ENCODE peak calls at places on chromosomes 7 and 10, in ten cellular contexts. A is NCI-H510A treated with DMSO at 0.1 percent for 48 hours; T is midbrain; P is CD4-positive, alpha-beta T cell; N is OCI-M1; Z is SK-N-SH; H is foreskin melanocyte; L is Caki2; V is OCI-LY7; E is activated T-helper 9 cell treated with anti-CD3 and anti-CD28 coated beads, Interleukin-2, amount 50 U/mL, for 16 hours. R is an unnamed sample.

GRCh38 chr7:134701272-134701671 is 54.6 kb downstream of the BPGM start:
- DNase-seq in A (no peak), T (peak; percentile 22), P (peak; percentile 16), N (peak; percentile 40), Z (peak; percentile 48), H (no peak), L (no peak), V (peak; percentile 60), E (no peak), R (no peak)

GRCh38 chr10:42769653-42770052 is 12.9 kb upstream of the BMS1 start:
- DNase-seq in A (no peak), T (no peak), P (no peak), N (no peak), Z (peak; percentile 45), H (no peak), L (peak; percentile 60), V (no peak), E (no peak), R (peak; percentile 25)

GRCh38 chr10:120098242-120098930 is 205.9 kb downstream of the SEC23IP start:
- DNase-seq in A (no peak), T (no peak), P (no peak), N (no peak), Z (peak; percentile 39), H (no peak), L (peak; percentile 2), V (no peak), E (no peak), R (no peak)

GRCh38 chr7:110973566-110973965 is 117.4 kb upstream of the LRRN3 start:
- DNase-seq in A (no peak), T (no peak), P (no peak), N (no peak), Z (no peak), H (no peak), L (no peak), V (no peak), E (no peak), R (no peak)

GRCh38 chr10:17910144-17910789 is 41.5 kb upstream of the SLC39A12 start:
- DNase-seq in A (peak; percentile 39), T (peak; percentile 29), P (no peak), N (peak; percentile 70), Z (peak; percentile 38), H (peak; percentile 38), L (peak; percentile 16), V (peak; percentile 50), E (no peak), R (no peak)

GRCh38 chr10:91557540-91558231 is 75.2 kb downstream of the PPP1R3C start:
- DNase-seq in A (no peak), T (no peak), P (no peak), N (no peak), Z (no peak), H (no peak), L (no peak), V (no peak), E (no peak), R (no peak)

GRCh38 chr10:17200885-17201164 is 647 bp downstream of the TRDMT1 start:
- DNase-seq in A (peak; percentile 36), T (peak; percentile 58), P (peak; percentile 36), N (peak; percentile 81), Z (no peak), H (peak; percentile 62), L (no peak), V (peak; percentile 61), E (no peak), R (no peak)

GRCh38 chr10:25078659-25079429 is 62.4 kb downstream of the THNSL1 start:
- DNase-seq in A (no peak), T (no peak), P (no peak), N (no peak), Z (no peak), H (no peak), L (no peak), V (no peak), E (no peak), R (no peak)

GRCh38 chr7:101564778-101565211 is 64.3 kb downstream of the MYL10 start:
- DNase-seq in A (no peak), T (no peak), P (no peak), N (no peak), Z (peak; percentile 72), H (no peak), L (peak; percentile 73), V (no peak), E (no peak), R (no peak)

GRCh38 chr7:3042861-3043489 is 692 bp downstream of the CARD11 start:
- DNase-seq in A (no peak), T (no peak), P (peak; percentile 66), N (no peak), Z (no peak), H (no peak), L (peak; percentile 22), V (peak; percentile 86), E (peak; percentile 52), R (no peak)

GRCh38 chr7:92754756-92755581 is 81.4 kb downstream of the CDK6 start:
- DNase-seq in A (no peak), T (peak; percentile 66), P (no peak), N (no peak), Z (peak; percentile 45), H (no peak), L (no peak), V (no peak), E (no peak), R (peak; percentile 51)

GRCh38 chr10:72421895-72422540 is 67.3 kb upstream of the DNAJB12 start:
- DNase-seq in A (no peak), T (no peak), P (no peak), N (no peak), Z (no peak), H (no peak), L (no peak), V (no peak), E (no peak), R (no peak)

GRCh38 chr7:105664816-105665525 is 83.7 kb upstream of the EFCAB10 start:
- DNase-seq in A (peak; percentile 59), T (no peak), P (no peak), N (no peak), Z (peak; percentile 60), H (no peak), L (peak; percentile 76), V (no peak), E (no peak), R (no peak)

GRCh38 chr7:37908221-37908788 is 8.3 kb downstream of the SFRP4 start:
- DNase-seq in A (no peak), T (no peak), P (no peak), N (no peak), Z (no peak), H (no peak), L (peak; percentile 57), V (no peak), E (no peak), R (no peak)

GRCh38 chr7:1823376-1824150 is 153.5 kb downstream of the ELFN1 start:
- DNase-seq in A (no peak), T (no peak), P (no peak), N (no peak), Z (no peak), H (no peak), L (no peak), V (no peak), E (no peak), R (no peak)

GRCh38 chr10:33566426-33566825 is 232.0 kb upstream of the NRP1 start:
- DNase-seq in A (no peak), T (peak; percentile 26), P (no peak), N (no peak), Z (peak; percentile 17), H (no peak), L (no peak), V (no peak), E (no peak), R (no peak)

GRCh38 chr10:7813481-7813880 is 4.8 kb upstream of the TAF3 start:
- DNase-seq in A (no peak), T (no peak), P (no peak), N (no peak), Z (no peak), H (no peak), L (no peak), V (peak; percentile 13), E (no peak), R (no peak)